ENCODE peak calls at places on chromosomes 13 and 19, in six cellular contexts. M, Q, X, A, H and W are unnamed samples.

GRCh38 chr13:78610381-78610883 is 7.1 kb upstream of the POU4F1 start:
- DNase-seq in M (no peak), Q (no peak), X (no peak), A (no peak), H (no peak), W (no peak)

GRCh38 chr13:57311009-57311586 is 144.1 kb downstream of the PRR20E start:
- DNase-seq in M (no peak), Q (no peak), X (no peak), A (no peak), H (no peak), W (no peak)

GRCh38 chr19:46256855-46257254 is 27.3 kb downstream of the IGFL1 start:
- DNase-seq in M (no peak), Q (no peak), X (no peak), A (no peak), H (no peak), W (no peak)

GRCh38 chr19:47598407-47599349 is 10.3 kb upstream of the BICRA start:
- DNase-seq in M (peak), Q (no peak), X (no peak), A (peak), H (no peak), W (peak)

GRCh38 chr19:8517551-8518442 is 3.8 kb upstream of the ZNF414 start:
- DNase-seq in M (no peak), Q (no peak), X (no peak), A (no peak), H (peak), W (peak)

GRCh38 chr13:80040219-80040976 is 300.5 kb downstream of the SPRY2 start:
- DNase-seq in M (peak), Q (no peak), X (no peak), A (peak), H (no peak), W (peak)

GRCh38 chr19:2251577-2252480 is 2.7 kb downstream of the AMH start:
- DNase-seq in M (no peak), Q (no peak), X (no peak), A (no peak), H (no peak), W (no peak)

GRCh38 chr13:66612983-66613382 is 617.2 kb downstream of the PCDH9 start:
- DNase-seq in M (no peak), Q (no peak), X (no peak), A (no peak), H (no peak), W (no peak)

GRCh38 chr19:17692566-17692965 is 4.4 kb upstream of the UNC13A start:
- DNase-seq in M (no peak), Q (no peak), X (no peak), A (no peak), H (no peak), W (no peak)

GRCh38 chr19:55355213-55355821 is 798 bp upstream of the COX6B2 start:
- DNase-seq in M (peak), Q (no peak), X (no peak), A (no peak), H (no peak), W (no peak)

GRCh38 chr13:39773833-39774232 is 118.4 kb downstream of the COG6 start:
- DNase-seq in M (no peak), Q (no peak), X (no peak), A (no peak), H (no peak), W (peak)

GRCh38 chr19:33780746-33781145 is 15.9 kb upstream of the KCTD15 start:
- DNase-seq in M (no peak), Q (no peak), X (no peak), A (no peak), H (no peak), W (peak)

GRCh38 chr19:34120846-34121639 is 51.3 kb upstream of the LSM14A start:
- DNase-seq in M (peak), Q (no peak), X (peak), A (peak), H (peak), W (peak)

GRCh38 chr13:51154029-51154555 is 43.0 kb upstream of the C13orf42 start:
- DNase-seq in M (no peak), Q (no peak), X (no peak), A (no peak), H (no peak), W (peak)

GRCh38 chr13:97194473-97194872 is 27.7 kb upstream of the MBNL2 start:
- DNase-seq in M (no peak), Q (no peak), X (no peak), A (peak), H (no peak), W (peak)

GRCh38 chr13:37490176-37490575 is 108.4 kb downstream of the POSTN start:
- DNase-seq in M (no peak), Q (no peak), X (no peak), A (no peak), H (no peak), W (peak)

GRCh38 chr13:73593199-73593765 is 534.5 kb downstream of the KLF5 start:
- DNase-seq in M (no peak), Q (no peak), X (no peak), A (no peak), H (no peak), W (no peak)

GRCh38 chr19:43765109-43765876 is 10.5 kb upstream of the SMG9 start:
- DNase-seq in M (peak), Q (peak), X (no peak), A (peak), H (peak), W (peak)

GRCh38 chr13:41496420-41497234 is 39.3 kb downstream of the RGCC start:
- DNase-seq in M (no peak), Q (no peak), X (no peak), A (no peak), H (no peak), W (no peak)

GRCh38 chr19:43353606-43354304 is at the start of gene CD177:
- DNase-seq in M (no peak), Q (no peak), X (no peak), A (no peak), H (no peak), W (no peak)

GRCh38 chr19:33798701-33799111 is 2.0 kb downstream of the KCTD15 start:
- DNase-seq in M (no peak), Q (no peak), X (peak), A (no peak), H (no peak), W (peak)

GRCh38 chr13:32901994-32902780 is 114.0 kb upstream of the KL start:
- DNase-seq in M (no peak), Q (no peak), X (no peak), A (no peak), H (no peak), W (peak)

GRCh38 chr19:5156231-5156986 is 184.2 kb downstream of the PTPRS start:
- DNase-seq in M (no peak), Q (no peak), X (no peak), A (no peak), H (no peak), W (no peak)

GRCh38 chr13:30796132-30796832 is 60.9 kb downstream of the ALOX5AP start:
- DNase-seq in M (no peak), Q (no peak), X (no peak), A (peak), H (no peak), W (peak)

GRCh38 chr19:38044267-38045111 is 137.5 kb downstream of the SIPA1L3 start:
- DNase-seq in M (no peak), Q (no peak), X (no peak), A (peak), H (no peak), W (peak)

GRCh38 chr19:42323473-42323851 is 2.0 kb upstream of the MEGF8 start:
- DNase-seq in M (peak), Q (no peak), X (no peak), A (no peak), H (no peak), W (no peak)

GRCh38 chr19:39335168-39335567 is 675 bp downstream of the GMFG start:
- DNase-seq in M (no peak), Q (no peak), X (no peak), A (no peak), H (no peak), W (no peak)

GRCh38 chr13:113152894-113153809 is 5.3 kb upstream of the PROZ start:
- DNase-seq in M (peak), Q (no peak), X (peak), A (no peak), H (no peak), W (peak)

GRCh38 chr13:51921790-51922740 is 60.3 kb downstream of the CCDC70 start:
- DNase-seq in M (no peak), Q (no peak), X (no peak), A (no peak), H (no peak), W (peak)

GRCh38 chr19:34484328-34484727 is 2.8 kb downstream of the WTIP start:
- DNase-seq in M (no peak), Q (no peak), X (no peak), A (no peak), H (no peak), W (no peak)

GRCh38 chr19:56864443-56865125 is 24.1 kb upstream of the PEG3 start:
- DNase-seq in M (no peak), Q (no peak), X (no peak), A (no peak), H (no peak), W (no peak)

GRCh38 chr13:35923347-35923746 is 207.8 kb downstream of the DCLK1 start:
- DNase-seq in M (no peak), Q (no peak), X (no peak), A (peak), H (no peak), W (peak)

GRCh38 chr19:41373993-41374392 is 2.3 kb upstream of the TMEM91 start:
- DNase-seq in M (peak), Q (peak), X (no peak), A (peak), H (no peak), W (peak)

GRCh38 chr13:24217601-24218281 is 57.2 kb downstream of the SPATA13 start:
- DNase-seq in M (peak), Q (no peak), X (no peak), A (no peak), H (no peak), W (peak)

GRCh38 chr13:87536899-87537298 is 134.3 kb upstream of the SLITRK5 start:
- DNase-seq in M (no peak), Q (no peak), X (no peak), A (no peak), H (no peak), W (no peak)

GRCh38 chr13:98307744-98308524 is 130.9 kb upstream of the RNF113B start:
- DNase-seq in M (no peak), Q (no peak), X (peak), A (no peak), H (no peak), W (peak)

GRCh38 chr19:2495130-2495641 is 19.3 kb downstream of the GADD45B start:
- DNase-seq in M (peak), Q (peak), X (no peak), A (peak), H (no peak), W (peak)

GRCh38 chr13:81610613-81611012 is 1269.7 kb upstream of the SPRY2 start:
- DNase-seq in M (no peak), Q (no peak), X (no peak), A (no peak), H (no peak), W (no peak)

GRCh38 chr19:33008738-33009137 is 36.7 kb downstream of the FAAP24 start:
- DNase-seq in M (no peak), Q (no peak), X (no peak), A (no peak), H (no peak), W (no peak)

GRCh38 chr19:843180-843835 is 2.5 kb downstream of the PRTN3 start:
- DNase-seq in M (no peak), Q (no peak), X (peak), A (no peak), H (no peak), W (no peak)
- TF ChIP-seq CTCF in M (no peak), Q (no peak), X (no peak), A (no peak), H (no peak), W (peak)

GRCh38 chr13:27177852-27178251 is 6.2 kb upstream of the USP12 start:
- DNase-seq in M (no peak), Q (no peak), X (no peak), A (no peak), H (no peak), W (no peak)
- TF ChIP-seq CTCF in M (no peak), Q (no peak), X (no peak), A (no peak), H (no peak), W (no peak)

DNA sequence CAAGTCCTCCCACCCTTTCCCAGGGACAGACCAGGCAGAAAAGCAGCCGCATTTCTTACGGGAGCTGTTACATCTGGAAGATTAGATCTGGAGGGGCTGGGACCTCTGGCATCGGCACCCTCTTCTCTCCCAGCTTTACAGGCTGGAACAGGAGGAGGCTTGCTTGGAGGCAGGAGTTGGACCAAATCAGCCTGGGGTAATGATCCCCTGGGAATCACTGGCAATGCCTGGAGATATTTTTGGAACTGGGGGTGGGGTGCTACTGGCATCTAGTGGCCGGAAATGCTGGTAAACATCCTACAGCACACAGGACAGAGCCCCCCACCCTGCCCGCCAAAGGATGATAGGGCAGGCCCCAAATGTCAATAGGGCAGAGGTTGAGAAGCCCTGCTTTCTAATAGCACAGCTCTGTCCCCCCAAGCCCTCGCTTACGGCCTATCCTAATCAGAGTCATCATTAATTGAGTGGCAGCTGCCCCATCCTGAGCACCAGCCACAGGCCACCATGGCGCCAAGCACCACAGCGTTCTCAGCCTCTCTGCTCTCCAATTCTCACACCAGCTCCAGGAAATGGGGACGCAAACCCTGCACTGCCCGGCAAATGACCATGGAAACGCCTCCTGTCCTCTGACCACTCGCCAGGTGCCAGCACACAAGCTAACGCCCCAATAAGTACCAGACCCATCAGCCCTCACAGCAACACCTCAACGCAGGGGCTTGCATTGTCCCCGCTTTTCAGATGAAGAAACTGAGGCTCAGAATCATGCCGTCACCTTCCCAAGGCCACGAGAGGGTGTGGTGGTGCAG is 20.6 kb downstream of the LRRC4B start:
- DNase-seq in M (no peak), Q (no peak), X (no peak), A (no peak), H (no peak), W (no peak)
- TF ChIP-seq CTCF in M (no peak), Q (peak), X (no peak), A (no peak), H (no peak), W (no peak)

DNA sequence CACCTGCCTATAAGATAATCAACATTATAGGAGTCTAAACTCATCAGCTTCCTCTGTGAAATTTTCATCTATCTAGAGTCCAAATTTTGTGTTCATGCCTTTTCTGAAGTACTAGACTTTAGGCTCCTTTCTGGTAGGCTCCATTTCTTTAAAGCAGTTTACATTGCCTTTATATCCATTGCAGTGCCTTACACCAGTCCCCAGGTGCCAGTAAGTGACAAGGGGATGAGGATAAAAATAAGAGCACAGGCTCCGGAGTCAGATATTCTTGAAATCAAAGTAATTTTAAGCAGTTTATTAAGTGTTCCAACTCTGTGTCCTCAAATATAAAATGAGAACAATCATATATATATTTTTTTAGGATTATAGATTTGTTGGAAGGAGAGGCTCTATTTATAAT is 10.6 kb upstream of the CYSLTR2 start:
- DNase-seq in M (no peak), Q (no peak), X (no peak), A (no peak), H (no peak), W (no peak)
- TF ChIP-seq CTCF in M (no peak), Q (no peak), X (no peak), A (no peak), H (no peak), W (no peak)